ENCODE peak calls at places on chromosomes 11 and 22, in six cellular contexts. Y is cerebellar nuclear complex, B is neuronal stem cell, G is nephron progenitor cell, O is mesendoderm, S is cerebellum. P is an unnamed sample.

GRCh38 chr11:87215236-87215635 is 177.5 kb downstream of the TMEM135 start:
- DNase-seq in Y (no peak), B (no peak), G (no peak), O (no peak), S (no peak), P (no peak)

GRCh38 chr11:71304491-71304890 is 52.1 kb upstream of the SHANK2 start:
- DNase-seq in Y (no peak), B (no peak), G (no peak), O (no peak), S (no peak), P (no peak)

GRCh38 chr11:119531091-119531490 is 108.1 kb upstream of the THY1 start:
- DNase-seq in Y (no peak), B (no peak), G (no peak), O (no peak), S (no peak), P (peak; percentile 42)

GRCh38 chr11:35367491-35367890 is 51.9 kb downstream of the SLC1A2 start:
- DNase-seq in Y (no peak), B (no peak), G (no peak), O (no peak), S (no peak), P (no peak)

GRCh38 chr22:45832180-45832579 is 144.8 kb downstream of the WNT7B start:
- DNase-seq in Y (no peak), B (no peak), G (no peak), O (peak; percentile 37), S (no peak), P (no peak)

GRCh38 chr11:33642461-33643166 is 58.0 kb downstream of the C11orf91 start:
- DNase-seq in Y (no peak), B (no peak), G (no peak), O (no peak), S (no peak), P (no peak)

GRCh38 chr11:100925935-100926334 is 203.7 kb downstream of the PGR start:
- DNase-seq in Y (no peak), B (no peak), G (no peak), O (no peak), S (no peak), P (no peak)

GRCh38 chr11:126348806-126349582 is 6.5 kb upstream of the ST3GAL4 start:
- DNase-seq in Y (no peak), B (no peak), G (no peak), O (no peak), S (peak; percentile 54), P (no peak)

GRCh38 chr11:28123151-28123571 is 15.0 kb downstream of the METTL15 start:
- DNase-seq in Y (no peak), B (no peak), G (no peak), O (no peak), S (no peak), P (no peak)

GRCh38 chr11:100550910-100551309 is 136.2 kb upstream of the ARHGAP42 start:
- DNase-seq in Y (no peak), B (no peak), G (no peak), O (no peak), S (no peak), P (no peak)

GRCh38 chr22:40209945-40210485 is 32.3 kb downstream of the TNRC6B start:
- DNase-seq in Y (no peak), B (no peak), G (no peak), O (no peak), S (no peak), P (no peak)

GRCh38 chr22:40116496-40117200 is 61.1 kb upstream of the TNRC6B start:
- DNase-seq in Y (no peak), B (no peak), G (no peak), O (no peak), S (no peak), P (no peak)